ENCODE peak calls at places on chromosomes 16 and 17, in seven cellular contexts. One of them, this sample, is unnamed.

GRCh38 chr16:81539009-81539820 is 94.6 kb downstream of the CMIP start:
- DNase-seq in PC-3: no peak
- DNase-seq in stomach: no peak
- DNase-seq in cardiac fibroblast: peak
- DNase-seq in fibroblast of pulmonary artery: no peak
- DNase-seq in body of pancreas: no peak
- DNase-seq in lower lobe of right lung: peak
- DNase-seq in this sample: no peak

GRCh38 chr17:39231091-39231561 is 5.4 kb upstream of the STAC2 start:
- DNase-seq in lower lobe of right lung: no peak
- DNase-seq in fibroblast of pulmonary artery: no peak
- DNase-seq in body of pancreas: no peak
- DNase-seq in stomach: no peak
- DNase-seq in PC-3: no peak
- DNase-seq in cardiac fibroblast: no peak
- DNase-seq in this sample: no peak

GRCh38 chr17:62605588-62605987 is 21.9 kb upstream of the MRC2 start:
- DNase-seq in body of pancreas: no peak
- DNase-seq in fibroblast of pulmonary artery: no peak
- DNase-seq in lower lobe of right lung: no peak
- DNase-seq in stomach: no peak
- DNase-seq in PC-3: no peak
- DNase-seq in cardiac fibroblast: no peak
- DNase-seq in this sample: no peak

GRCh38 chr17:7789131-7789530 is 44.9 kb upstream of the KDM6B start:
- DNase-seq in stomach: no peak
- DNase-seq in fibroblast of pulmonary artery: no peak
- DNase-seq in body of pancreas: no peak
- DNase-seq in cardiac fibroblast: no peak
- DNase-seq in lower lobe of right lung: no peak
- DNase-seq in PC-3: no peak
- DNase-seq in this sample: no peak

GRCh38 chr17:5762191-5762590 is 177.9 kb upstream of the NLRP1 start:
- DNase-seq in fibroblast of pulmonary artery: peak
- DNase-seq in body of pancreas: no peak
- DNase-seq in lower lobe of right lung: no peak
- DNase-seq in PC-3: no peak
- DNase-seq in cardiac fibroblast: no peak
- DNase-seq in stomach: no peak
- DNase-seq in this sample: peak

GRCh38 chr16:50724237-50724747 is 17.6 kb upstream of the CYLD start:
- DNase-seq in PC-3: no peak
- DNase-seq in lower lobe of right lung: no peak
- DNase-seq in stomach: no peak
- DNase-seq in cardiac fibroblast: no peak
- DNase-seq in body of pancreas: no peak
- DNase-seq in fibroblast of pulmonary artery: peak
- DNase-seq in this sample: no peak

GRCh38 chr17:19812407-19812806 is 55.3 kb downstream of the ULK2 start:
- DNase-seq in PC-3: peak
- DNase-seq in body of pancreas: no peak
- DNase-seq in cardiac fibroblast: peak
- DNase-seq in lower lobe of right lung: no peak
- DNase-seq in fibroblast of pulmonary artery: peak
- DNase-seq in stomach: no peak
- DNase-seq in this sample: no peak

GRCh38 chr17:44221072-44221861 is 1.8 kb upstream of the UBTF start:
- DNase-seq in PC-3: peak
- DNase-seq in fibroblast of pulmonary artery: peak
- DNase-seq in lower lobe of right lung: peak
- DNase-seq in cardiac fibroblast: peak
- DNase-seq in stomach: peak
- DNase-seq in body of pancreas: peak
- DNase-seq in this sample: peak

GRCh38 chr16:57497121-57497520 is 10.8 kb upstream of the DOK4 start:
- DNase-seq in PC-3: no peak
- DNase-seq in stomach: no peak
- DNase-seq in fibroblast of pulmonary artery: no peak
- DNase-seq in cardiac fibroblast: no peak
- DNase-seq in lower lobe of right lung: peak
- DNase-seq in body of pancreas: no peak
- DNase-seq in this sample: no peak

GRCh38 chr17:59840908-59841666 is 51.7 kb downstream of the TUBD1 start:
- DNase-seq in fibroblast of pulmonary artery: peak
- DNase-seq in PC-3: peak
- DNase-seq in cardiac fibroblast: peak
- DNase-seq in stomach: no peak
- DNase-seq in body of pancreas: no peak
- DNase-seq in lower lobe of right lung: no peak
- DNase-seq in this sample: peak

GRCh38 chr17:67218385-67218950 is 26.5 kb downstream of the HELZ start:
- DNase-seq in lower lobe of right lung: no peak
- DNase-seq in fibroblast of pulmonary artery: peak
- DNase-seq in PC-3: no peak
- DNase-seq in body of pancreas: no peak
- DNase-seq in stomach: no peak
- DNase-seq in cardiac fibroblast: no peak
- DNase-seq in this sample: peak

GRCh38 chr16:86222965-86223551 is 287.3 kb upstream of the FOXF1 start:
- DNase-seq in body of pancreas: no peak
- DNase-seq in fibroblast of pulmonary artery: peak
- DNase-seq in stomach: peak
- DNase-seq in PC-3: peak
- DNase-seq in lower lobe of right lung: no peak
- DNase-seq in cardiac fibroblast: peak
- DNase-seq in this sample: peak

GRCh38 chr17:6498798-6499540 is 54.7 kb downstream of the PIMREG start:
- DNase-seq in cardiac fibroblast: no peak
- DNase-seq in PC-3: no peak
- DNase-seq in stomach: no peak
- DNase-seq in body of pancreas: no peak
- DNase-seq in lower lobe of right lung: peak
- DNase-seq in fibroblast of pulmonary artery: no peak
- DNase-seq in this sample: no peak

GRCh38 chr16:57278494-57278893 is 6.0 kb downstream of the PLLP start:
- DNase-seq in cardiac fibroblast: no peak
- DNase-seq in body of pancreas: no peak
- DNase-seq in fibroblast of pulmonary artery: no peak
- DNase-seq in PC-3: no peak
- DNase-seq in lower lobe of right lung: no peak
- DNase-seq in stomach: no peak
- DNase-seq in this sample: no peak

GRCh38 chr16:57475711-57476339 is 10.5 kb downstream of the DOK4 start:
- DNase-seq in lower lobe of right lung: peak
- DNase-seq in stomach: no peak
- DNase-seq in body of pancreas: no peak
- DNase-seq in fibroblast of pulmonary artery: peak
- DNase-seq in PC-3: peak
- DNase-seq in cardiac fibroblast: peak
- DNase-seq in this sample: peak

GRCh38 chr17:56913000-56913866 is 616 bp downstream of the TRIM25 start:
- DNase-seq in cardiac fibroblast: no peak
- DNase-seq in PC-3: peak
- DNase-seq in lower lobe of right lung: no peak
- DNase-seq in fibroblast of pulmonary artery: peak
- DNase-seq in body of pancreas: peak
- DNase-seq in stomach: no peak
- DNase-seq in this sample: no peak

GRCh38 chr17:29617125-29617480 is 5.6 kb downstream of the CORO6 start:
- DNase-seq in PC-3: peak
- DNase-seq in body of pancreas: peak
- DNase-seq in cardiac fibroblast: peak
- DNase-seq in fibroblast of pulmonary artery: peak
- DNase-seq in stomach: peak
- DNase-seq in lower lobe of right lung: peak
- DNase-seq in this sample: peak

GRCh38 chr17:29619251-29619650 is 3.5 kb downstream of the CORO6 start:
- DNase-seq in PC-3: no peak
- DNase-seq in fibroblast of pulmonary artery: peak
- DNase-seq in lower lobe of right lung: no peak
- DNase-seq in cardiac fibroblast: peak
- DNase-seq in body of pancreas: no peak
- DNase-seq in stomach: no peak
- DNase-seq in this sample: peak

GRCh38 chr17:29616300-29617048 is 6.2 kb downstream of the CORO6 start:
- DNase-seq in cardiac fibroblast: no peak
- DNase-seq in stomach: no peak
- DNase-seq in fibroblast of pulmonary artery: no peak
- DNase-seq in lower lobe of right lung: no peak
- DNase-seq in PC-3: no peak
- DNase-seq in body of pancreas: peak
- DNase-seq in this sample: no peak

GRCh38 chr17:29618272-29619065 is 4.2 kb downstream of the CORO6 start:
- DNase-seq in stomach: no peak
- DNase-seq in body of pancreas: no peak
- DNase-seq in fibroblast of pulmonary artery: no peak
- DNase-seq in lower lobe of right lung: no peak
- DNase-seq in PC-3: no peak
- DNase-seq in cardiac fibroblast: no peak
- DNase-seq in this sample: no peak

GRCh38 chr17:29617481-29618271 is 5.0 kb downstream of the CORO6 start:
- DNase-seq in stomach: peak
- DNase-seq in PC-3: peak
- DNase-seq in body of pancreas: peak
- DNase-seq in cardiac fibroblast: peak
- DNase-seq in fibroblast of pulmonary artery: peak
- DNase-seq in lower lobe of right lung: peak
- DNase-seq in this sample: peak
- H3K4me3 ChIP-seq in stomach: peak
- H3K4me3 ChIP-seq in PC-3: peak
- H3K4me3 ChIP-seq in body of pancreas: no peak
- H3K4me3 ChIP-seq in cardiac fibroblast: no peak
- H3K4me3 ChIP-seq in fibroblast of pulmonary artery: peak
- H3K4me3 ChIP-seq in lower lobe of right lung: peak
- H3K4me3 ChIP-seq in this sample: no peak

GRCh38 chr16:88762941-88763340 is 22.1 kb downstream of the PIEZO1 start:
- DNase-seq in body of pancreas: no peak
- DNase-seq in cardiac fibroblast: no peak
- DNase-seq in fibroblast of pulmonary artery: no peak
- DNase-seq in stomach: no peak
- DNase-seq in PC-3: no peak
- DNase-seq in lower lobe of right lung: no peak
- DNase-seq in this sample: no peak

GRCh38 chr16:88761143-88761534 is 23.9 kb downstream of the PIEZO1 start:
- DNase-seq in cardiac fibroblast: no peak
- DNase-seq in PC-3: no peak
- DNase-seq in body of pancreas: no peak
- DNase-seq in lower lobe of right lung: no peak
- DNase-seq in stomach: no peak
- DNase-seq in fibroblast of pulmonary artery: no peak
- DNase-seq in this sample: no peak

GRCh38 chr16:88763502-88764053 is 21.4 kb downstream of the PIEZO1 start:
- DNase-seq in body of pancreas: peak
- DNase-seq in lower lobe of right lung: peak
- DNase-seq in stomach: peak
- DNase-seq in fibroblast of pulmonary artery: no peak
- DNase-seq in PC-3: no peak
- DNase-seq in cardiac fibroblast: no peak
- DNase-seq in this sample: no peak

GRCh38 chr16:88761830-88762229 is 23.2 kb downstream of the PIEZO1 start:
- DNase-seq in body of pancreas: peak
- DNase-seq in stomach: no peak
- DNase-seq in PC-3: no peak
- DNase-seq in fibroblast of pulmonary artery: no peak
- DNase-seq in lower lobe of right lung: no peak
- DNase-seq in cardiac fibroblast: no peak
- DNase-seq in this sample: no peak

GRCh38 chr16:88762258-88762870 is 22.7 kb downstream of the PIEZO1 start:
- DNase-seq in lower lobe of right lung: no peak
- DNase-seq in stomach: no peak
- DNase-seq in PC-3: no peak
- DNase-seq in cardiac fibroblast: no peak
- DNase-seq in fibroblast of pulmonary artery: no peak
- DNase-seq in body of pancreas: no peak
- DNase-seq in this sample: no peak
- TF ChIP-seq CTCF in lower lobe of right lung: no peak
- TF ChIP-seq CTCF in stomach: no peak
- TF ChIP-seq CTCF in PC-3: no peak
- TF ChIP-seq CTCF in cardiac fibroblast: no peak
- TF ChIP-seq CTCF in fibroblast of pulmonary artery: no peak
- TF ChIP-seq CTCF in body of pancreas: no peak
- TF ChIP-seq CTCF in this sample: no peak

DNA sequence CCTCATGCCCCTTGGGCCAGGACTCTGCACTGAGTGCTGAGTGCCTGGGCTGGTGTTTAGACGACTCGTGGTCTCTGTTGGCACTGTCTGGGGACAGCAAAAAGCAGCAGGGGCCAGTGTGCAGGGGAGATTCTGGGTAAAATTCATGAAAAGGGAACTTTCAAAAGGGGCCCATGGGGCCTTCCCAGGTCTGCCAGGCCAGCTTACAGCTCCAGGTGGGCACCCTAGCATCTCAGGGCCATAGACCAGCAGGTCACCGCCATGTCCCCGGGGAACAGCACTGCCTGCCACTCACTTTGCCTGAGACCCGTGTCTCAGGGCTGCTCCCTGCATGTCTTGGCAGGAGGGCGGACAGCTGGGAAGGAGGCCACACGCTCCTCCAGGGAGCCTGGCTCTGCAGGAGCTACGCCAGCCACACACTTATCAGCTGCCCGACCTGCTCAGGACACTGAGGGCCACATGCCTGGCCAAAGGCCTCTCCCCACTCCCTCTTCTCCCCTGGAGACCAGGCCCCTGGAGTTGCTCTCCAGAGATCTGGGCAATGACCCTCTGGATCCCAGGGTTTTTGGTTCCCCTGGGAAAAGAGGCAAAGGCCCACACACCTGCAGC is 8.8 kb upstream of the FASN start:
- DNase-seq in cardiac fibroblast: no peak
- DNase-seq in body of pancreas: peak
- DNase-seq in PC-3: no peak
- DNase-seq in fibroblast of pulmonary artery: no peak
- DNase-seq in stomach: peak
- DNase-seq in lower lobe of right lung: no peak
- DNase-seq in this sample: no peak
- H3K4me3 ChIP-seq in cardiac fibroblast: no peak
- H3K4me3 ChIP-seq in body of pancreas: no peak
- H3K4me3 ChIP-seq in PC-3: no peak
- H3K4me3 ChIP-seq in fibroblast of pulmonary artery: no peak
- H3K4me3 ChIP-seq in stomach: peak
- H3K4me3 ChIP-seq in lower lobe of right lung: peak
- H3K4me3 ChIP-seq in this sample: no peak

GRCh38 chr17:15265131-15265530 is at the start of gene PMP22:
- DNase-seq in PC-3: peak
- DNase-seq in cardiac fibroblast: peak
- DNase-seq in lower lobe of right lung: no peak
- DNase-seq in stomach: no peak
- DNase-seq in fibroblast of pulmonary artery: no peak
- DNase-seq in body of pancreas: peak
- DNase-seq in this sample: no peak

GRCh38 chr17:15263680-15264079 is 1.4 kb downstream of the PMP22 start:
- DNase-seq in PC-3: peak
- DNase-seq in stomach: no peak
- DNase-seq in fibroblast of pulmonary artery: no peak
- DNase-seq in cardiac fibroblast: peak
- DNase-seq in body of pancreas: no peak
- DNase-seq in lower lobe of right lung: no peak
- DNase-seq in this sample: no peak

GRCh38 chr17:15263206-15263579 is 1.9 kb downstream of the PMP22 start:
- DNase-seq in lower lobe of right lung: peak
- DNase-seq in cardiac fibroblast: peak
- DNase-seq in fibroblast of pulmonary artery: peak
- DNase-seq in stomach: peak
- DNase-seq in body of pancreas: peak
- DNase-seq in PC-3: peak
- DNase-seq in this sample: peak

GRCh38 chr17:15266325-15266950 is 1.3 kb upstream of the PMP22 start:
- DNase-seq in stomach: no peak
- DNase-seq in PC-3: no peak
- DNase-seq in fibroblast of pulmonary artery: no peak
- DNase-seq in cardiac fibroblast: no peak
- DNase-seq in body of pancreas: no peak
- DNase-seq in lower lobe of right lung: no peak
- DNase-seq in this sample: no peak

GRCh38 chr17:15264542-15264941 is 584 bp downstream of the PMP22 start:
- DNase-seq in fibroblast of pulmonary artery: no peak
- DNase-seq in stomach: peak
- DNase-seq in PC-3: peak
- DNase-seq in body of pancreas: peak
- DNase-seq in cardiac fibroblast: no peak
- DNase-seq in lower lobe of right lung: peak
- DNase-seq in this sample: no peak
- TF ChIP-seq CTCF in fibroblast of pulmonary artery: no peak
- TF ChIP-seq CTCF in stomach: no peak
- TF ChIP-seq CTCF in PC-3: no peak
- TF ChIP-seq CTCF in body of pancreas: no peak
- TF ChIP-seq CTCF in cardiac fibroblast: no peak
- TF ChIP-seq CTCF in lower lobe of right lung: no peak
- TF ChIP-seq CTCF in this sample: no peak

This sample was measured in astrocyte of the spinal cord.